ENCODE peak calls at places on chromosomes 7 and 10, in ten cellular contexts. M is mucosa of descending colon; S is right lobe of liver; W is body of pancreas; Q is sigmoid colon; J is keratinocyte; V is PC-3; G is fibroblast of lung; B is tibial artery; E is CD8-positive, alpha-beta T cell. N is an unnamed sample.

GRCh38 chr10:131806146-131806545 is 94.7 kb upstream of the PPP2R2D start:
- DNase-seq in E (no peak), B (peak; percentile 40), G (no peak), V (no peak), W (no peak), S (peak; percentile 21), Q (peak; percentile 12), J (no peak), M (no peak), N (no peak)

GRCh38 chr10:118865998-118866778 is 111.4 kb upstream of the CACUL1 start:
- DNase-seq in M (no peak), S (no peak), E (no peak), V (no peak), B (no peak), G (no peak), W (peak; percentile 39), Q (no peak), J (no peak), N (no peak)

GRCh38 chr7:22387583-22387982 is 30.6 kb upstream of the RAPGEF5 start:
- DNase-seq in E (no peak), J (no peak), S (no peak), Q (no peak), M (no peak), G (peak; percentile 88), W (no peak), V (no peak), B (no peak), N (no peak)

GRCh38 chr7:129646369-129647021 is 35.0 kb downstream of the NRF1 start:
- DNase-seq in M (no peak), W (no peak), Q (no peak), E (no peak), G (no peak), J (no peak), V (no peak), S (no peak), B (no peak), N (no peak)

GRCh38 chr10:66204838-66205237 is 721.0 kb upstream of the LRRTM3 start:
- DNase-seq in V (no peak), M (no peak), G (no peak), Q (no peak), J (no peak), B (no peak), W (no peak), S (no peak), E (no peak), N (no peak)

GRCh38 chr10:93566435-93567276 is at the start of gene FFAR4:
- DNase-seq in G (no peak), J (no peak), Q (peak; percentile 60), B (peak; percentile 74), V (peak; percentile 48), M (peak; percentile 57), W (peak; percentile 66), E (no peak), S (no peak), N (no peak)

GRCh38 chr7:100435401-100436304 is 644 bp downstream of the PPP1R35 start:
- DNase-seq in G (peak; percentile 33), S (peak; percentile 76), B (peak; percentile 75), J (no peak), Q (peak; percentile 75), M (peak; percentile 55), W (peak; percentile 61), V (peak; percentile 37), E (peak; percentile 55), N (no peak)

GRCh38 chr7:100612730-100613446 is 548 bp downstream of the MOSPD3 start:
- DNase-seq in E (peak; percentile 36), V (peak; percentile 11), B (peak; percentile 74), S (no peak), J (no peak), M (peak; percentile 27), W (peak; percentile 23), G (no peak), Q (no peak), N (no peak)

GRCh38 chr10:3774814-3775670 is 10.0 kb downstream of the KLF6 start:
- DNase-seq in J (no peak), S (no peak), Q (peak; percentile 73), E (no peak), W (no peak), G (peak; percentile 95), V (peak; percentile 68), M (no peak), B (peak; percentile 83), N (peak; percentile 85)

GRCh38 chr10:120800528-120801323 is 50.4 kb upstream of the WDR11 start:
- DNase-seq in Q (no peak), M (no peak), B (no peak), E (no peak), V (no peak), S (no peak), J (no peak), W (no peak), G (no peak), N (no peak)

GRCh38 chr10:69474688-69475432 is 23.6 kb downstream of the TSPAN15 start:
- DNase-seq in M (no peak), S (no peak), Q (peak; percentile 83), G (peak; percentile 86), V (peak; percentile 97), B (peak; percentile 71), W (no peak), J (no peak), E (no peak), N (no peak)

GRCh38 chr10:32298066-32298812 is 48.7 kb downstream of the EPC1 start:
- DNase-seq in B (no peak), Q (no peak), E (no peak), G (peak; percentile 91), J (no peak), S (no peak), V (peak; percentile 89), M (no peak), W (no peak), N (peak; percentile 22)

DNA sequence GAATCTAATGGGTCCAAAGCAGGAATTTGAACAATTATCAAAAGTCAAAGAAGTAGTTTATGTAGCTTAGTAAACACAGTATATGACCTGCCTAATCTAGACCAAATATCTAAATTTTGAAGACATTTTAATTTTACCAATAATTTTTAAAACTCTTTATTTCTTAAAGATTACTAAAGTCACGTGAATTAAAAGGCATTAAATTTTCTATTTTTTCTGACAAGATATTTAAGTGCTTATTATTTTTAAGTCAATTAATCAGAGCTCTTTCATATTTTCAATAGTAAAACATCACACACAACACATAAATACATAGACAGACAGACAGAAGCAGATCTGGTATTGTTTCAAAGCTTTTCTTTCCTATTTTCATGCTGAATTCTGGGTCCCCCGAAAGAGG is 89.5 kb downstream of the ZNF467 start:
- DNase-seq in B (no peak), E (no peak), Q (no peak), V (no peak), G (no peak), S (no peak), J (no peak), W (no peak), M (no peak), N (no peak)
- TF ChIP-seq CTCF in B (no peak), E (no peak), Q (no peak), V (no peak), G (no peak), S (no peak), J (no peak), W (no peak), M (no peak), N (no peak)

GRCh38 chr10:124339951-124340760 is 78.6 kb downstream of the OAT start:
- DNase-seq in V (peak; percentile 7), S (peak; percentile 31), J (no peak), B (peak; percentile 86), G (peak; percentile 38), W (no peak), E (no peak), Q (no peak), M (no peak), N (peak; percentile 58)
- H3K4me3 ChIP-seq in V (no peak overlapping the region), S (no peak overlapping the region), J (no peak overlapping the region), B (no peak overlapping the region), G (no peak overlapping the region), W (no peak overlapping the region), E (no peak overlapping the region), Q (no peak overlapping the region), M (no peak overlapping the region), N (no peak overlapping the region)

GRCh38 chr7:515628-516027 is 4.0 kb downstream of the PDGFA start:
- DNase-seq in B (no peak), J (no peak), V (no peak), E (no peak), Q (no peak), G (no peak), W (no peak), S (no peak), M (no peak), N (no peak)

GRCh38 chr7:514651-515598 is 4.7 kb downstream of the PDGFA start:
- DNase-seq in J (no peak), W (peak; percentile 78), V (no peak), S (no peak), G (peak; percentile 60), M (peak; percentile 91), B (peak; percentile 86), Q (no peak), E (no peak), N (no peak)

GRCh38 chr7:512541-513311 is 6.9 kb downstream of the PDGFA start:
- DNase-seq in Q (no peak), G (peak; percentile 74), J (no peak), B (peak; percentile 89), W (peak; percentile 95), E (no peak), M (peak; percentile 82), S (no peak), V (no peak), N (no peak)

GRCh38 chr7:513521-514166 is 6.0 kb downstream of the PDGFA start:
- DNase-seq in G (peak; percentile 85), S (no peak), J (no peak), W (peak; percentile 52), B (no peak), M (peak; percentile 40), Q (no peak), E (no peak), V (peak; percentile 9), N (no peak)

GRCh38 chr7:514242-514641 is 5.4 kb downstream of the PDGFA start:
- DNase-seq in B (no peak), Q (no peak), E (no peak), J (no peak), G (no peak), W (no peak), S (no peak), M (no peak), V (no peak), N (no peak)
- H3K4me1 ChIP-seq in B (peaks cover 69% of the 10 kb centered on the region), Q (peaks cover 44% of the 10 kb centered on the region), E (peaks cover 10% of the 10 kb centered on the region), J (peaks cover 48% of the 10 kb centered on the region), G (peaks cover 18% of the 10 kb centered on the region), W (peaks cover 50% of the 10 kb centered on the region), S (no peaks in the 10 kb centered on the region), M (peaks cover 31% of the 10 kb centered on the region), V (no peaks in the 10 kb centered on the region), N (peaks cover 4% of the 10 kb centered on the region)

DNA sequence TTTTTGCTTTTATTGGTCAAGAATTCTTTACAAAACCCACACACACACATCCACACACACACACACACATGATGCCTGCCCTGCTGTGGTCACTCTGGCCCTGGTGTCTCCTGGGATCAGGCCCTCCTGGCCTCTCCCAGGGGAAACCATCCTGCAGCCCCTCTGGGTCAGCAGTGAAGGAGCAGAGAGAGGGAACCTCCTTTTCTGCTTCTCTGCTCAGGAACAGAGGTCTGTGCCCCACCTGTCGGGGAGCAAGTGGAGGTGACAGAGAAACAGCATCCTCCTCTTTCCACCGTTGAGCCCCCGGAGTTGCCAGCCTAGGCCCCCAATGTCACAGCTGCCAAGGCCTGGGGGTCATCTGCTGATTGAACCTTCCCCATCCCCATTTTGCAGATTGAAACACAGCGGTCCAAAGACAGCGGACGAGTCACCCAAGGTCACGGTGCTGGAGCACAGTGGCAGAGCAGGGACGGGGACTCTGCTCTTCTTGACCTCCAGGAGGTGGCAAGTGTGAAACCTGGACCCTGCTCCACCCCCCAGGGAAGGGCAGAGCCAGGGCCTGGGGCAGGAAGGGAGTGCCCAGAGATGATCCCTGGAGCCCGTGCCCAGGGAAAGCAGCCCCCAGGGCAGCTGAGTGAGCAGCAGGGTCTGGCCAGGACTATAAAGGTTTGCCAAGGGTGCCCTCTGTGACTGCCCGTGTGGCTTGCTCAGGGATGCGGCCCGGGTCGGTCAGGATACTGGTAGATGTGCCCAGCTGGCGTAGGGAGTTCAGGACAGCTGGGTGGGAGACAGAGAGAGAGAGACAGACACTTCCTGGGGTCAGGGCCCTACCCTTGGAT is 15.0 kb upstream of the TBL2 start:
- DNase-seq in G (no peak), Q (no peak), S (peak; percentile 51), V (no peak), E (no peak), M (no peak), W (no peak), B (no peak), J (no peak), N (no peak)
- TF ChIP-seq CTCF in G (no peak), Q (no peak), S (no peak), V (no peak), E (no peak), M (no peak), W (no peak), B (no peak), J (no peak), N (no peak)